ENCODE peak calls at places on chromosomes 7 and 10, in five cellular contexts. N is testis, C is A549, O is thyroid gland, M is suprapubic skin. B is an unnamed sample.

GRCh38 chr10:3976171-3976570 is 191.2 kb upstream of the KLF6 start:
- DNase-seq in N (no peak), M (no peak), O (no peak), C (no peak), B (no peak)

GRCh38 chr7:77327067-77327931 is 88.8 kb downstream of the GSAP start:
- DNase-seq in N (peak; percentile 49), C (no peak), O (peak; percentile 88), M (no peak), B (peak; percentile 55)

GRCh38 chr10:132722391-132722790 is 63.6 kb downstream of the NKX6-2 start:
- DNase-seq in C (no peak), M (no peak), O (no peak), N (no peak), B (no peak)

GRCh38 chr10:87685832-87686589 is 26.3 kb downstream of the PAPSS2 start:
- DNase-seq in O (no peak), C (no peak), N (no peak), M (no peak), B (no peak)

GRCh38 chr10:35208536-35208935 is 81.9 kb downstream of the CREM start:
- DNase-seq in N (no peak), O (no peak), C (no peak), M (no peak), B (no peak)

GRCh38 chr10:92076722-92077121 is 153.2 kb downstream of the BTAF1 start:
- DNase-seq in C (no peak), O (no peak), N (no peak), M (no peak), B (no peak)

GRCh38 chr10:121080324-121080807 is 229.2 kb downstream of the WDR11 start:
- DNase-seq in M (no peak), C (no peak), O (no peak), N (peak; percentile 37), B (no peak)

GRCh38 chr10:25966846-25967245 is 32.8 kb downstream of the MYO3A start:
- DNase-seq in M (no peak), C (no peak), O (no peak), N (no peak), B (no peak)

GRCh38 chr10:89235073-89235798 is 16.3 kb downstream of the LIPA start:
- DNase-seq in N (peak; percentile 29), C (no peak), O (peak; percentile 36), M (peak; percentile 93), B (no peak)

GRCh38 chr7:21869785-21870402 is 75.8 kb downstream of the CDCA7L start:
- DNase-seq in M (no peak), O (no peak), N (no peak), C (peak; percentile 14), B (no peak)

GRCh38 chr10:44696496-44696895 is 214.6 kb upstream of the TMEM72 start:
- DNase-seq in M (no peak), N (peak; percentile 17), C (no peak), O (no peak), B (no peak)

GRCh38 chr10:98301664-98302319 is 33.8 kb upstream of the LOXL4 start:
- DNase-seq in N (no peak), C (no peak), O (peak; percentile 25), M (peak; percentile 40), B (no peak)

GRCh38 chr7:128251337-128251736 is 10.3 kb downstream of the LEP start:
- DNase-seq in N (no peak), O (no peak), M (no peak), C (no peak), B (no peak)

GRCh38 chr7:87369216-87369615 is 23.8 kb downstream of the CROT start:
- DNase-seq in M (no peak), C (no peak), N (no peak), O (no peak), B (no peak)

GRCh38 chr7:138164804-138165203 is 88.5 kb downstream of the AKR1D1 start:
- DNase-seq in N (no peak), C (peak; percentile 9), M (no peak), O (no peak), B (no peak)

GRCh38 chr7:121447191-121447920 is 51.2 kb upstream of the FAM3C start:
- DNase-seq in N (peak; percentile 59), M (no peak), C (no peak), O (peak; percentile 8), B (no peak)

GRCh38 chr7:148819697-148820332 is 64.3 kb downstream of the EZH2 start:
- DNase-seq in M (no peak), O (no peak), N (no peak), C (no peak), B (no peak)

GRCh38 chr10:9613338-9613737 is 1404.3 kb upstream of the CELF2 start:
- DNase-seq in C (no peak), O (no peak), M (no peak), N (no peak), B (no peak)

GRCh38 chr10:78404296-78404695 is 370.6 kb downstream of the RPS24 start:
- DNase-seq in N (no peak), C (no peak), O (no peak), M (peak; percentile 52), B (no peak)

GRCh38 chr10:115604627-115605026 is 511.5 kb downstream of the ATRNL1 start:
- DNase-seq in O (no peak), M (no peak), C (no peak), N (no peak), B (no peak)

GRCh38 chr7:22639400-22639799 is 87.6 kb upstream of the IL6 start:
- DNase-seq in C (no peak), M (no peak), N (no peak), O (no peak), B (no peak)

GRCh38 chr7:101428093-101428866 is 65.6 kb downstream of the COL26A1 start:
- DNase-seq in N (no peak), M (no peak), C (no peak), O (no peak), B (no peak)

GRCh38 chr10:88538038-88538437 is 45.1 kb downstream of the RNLS start:
- DNase-seq in M (no peak), N (no peak), C (no peak), O (no peak), B (no peak)

GRCh38 chr10:58743466-58744115 is 230.9 kb downstream of the BICC1 start:
- DNase-seq in N (no peak), O (no peak), C (peak; percentile 37), M (no peak), B (no peak)

GRCh38 chr10:24944512-24945255 is 7.7 kb downstream of the PRTFDC1 start:
- DNase-seq in O (no peak), M (no peak), C (peak; percentile 79), N (no peak), B (peak; percentile 84)

GRCh38 chr7:129840757-129841156 is 112.0 kb downstream of the UBE2H start:
- DNase-seq in C (no peak), N (no peak), O (peak; percentile 56), M (no peak), B (no peak)

GRCh38 chr10:132417957-132418441 is 21.0 kb downstream of the PWWP2B start:
- DNase-seq in C (no peak), M (no peak), O (peak; percentile 68), N (no peak), B (no peak)

GRCh38 chr7:5594616-5595544 is 171.2 kb upstream of the TNRC18 start:
- DNase-seq in N (no peak), C (peak; percentile 57), M (no peak), O (no peak), B (no peak)
- TF ChIP-seq POLR2A in N (no peak), C (no peak), M (no peak), O (no peak), B (no peak)

DNA sequence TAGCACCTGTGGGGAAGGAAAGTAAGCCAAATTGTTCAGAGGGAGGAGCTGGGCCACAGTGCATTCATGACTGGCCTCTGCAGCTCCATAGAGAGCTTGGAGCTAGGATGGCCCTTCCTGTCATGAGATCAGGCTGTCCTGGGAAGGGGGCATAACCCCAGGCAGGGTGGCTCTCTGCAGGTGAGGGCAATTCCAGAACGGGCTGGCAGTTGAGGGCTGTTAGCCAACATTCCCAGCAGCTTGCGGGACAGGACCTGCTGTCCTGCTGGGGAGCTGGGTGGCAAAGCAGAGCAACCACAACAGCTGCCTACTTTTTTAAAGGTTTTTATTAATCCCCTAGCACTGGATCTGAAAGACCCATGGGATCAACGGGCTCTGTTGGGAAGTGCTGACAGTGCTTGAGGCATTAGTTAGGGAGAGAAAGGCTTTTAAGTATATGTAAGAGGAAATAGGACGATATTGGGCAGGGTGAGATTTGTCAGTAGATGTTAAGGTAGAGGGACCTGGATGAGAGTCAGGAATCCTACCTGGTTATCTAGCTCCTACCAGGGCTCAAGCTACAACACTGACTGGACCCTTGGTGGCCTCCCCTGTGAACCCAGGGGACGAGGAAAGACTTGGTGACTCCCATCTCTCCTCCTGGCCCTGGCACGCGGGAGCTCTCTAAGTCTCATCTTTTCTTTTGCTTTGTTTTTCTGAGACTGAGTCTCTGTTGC is 77.8 kb downstream of the NAMPT start:
- DNase-seq in N (no peak), M (no peak), O (no peak), C (no peak), B (no peak)
- H3K27ac ChIP-seq in N (no peak overlapping the region), M (no peak overlapping the region), O (no peak overlapping the region), C (no peak overlapping the region), B (no peak overlapping the region)

DNA sequence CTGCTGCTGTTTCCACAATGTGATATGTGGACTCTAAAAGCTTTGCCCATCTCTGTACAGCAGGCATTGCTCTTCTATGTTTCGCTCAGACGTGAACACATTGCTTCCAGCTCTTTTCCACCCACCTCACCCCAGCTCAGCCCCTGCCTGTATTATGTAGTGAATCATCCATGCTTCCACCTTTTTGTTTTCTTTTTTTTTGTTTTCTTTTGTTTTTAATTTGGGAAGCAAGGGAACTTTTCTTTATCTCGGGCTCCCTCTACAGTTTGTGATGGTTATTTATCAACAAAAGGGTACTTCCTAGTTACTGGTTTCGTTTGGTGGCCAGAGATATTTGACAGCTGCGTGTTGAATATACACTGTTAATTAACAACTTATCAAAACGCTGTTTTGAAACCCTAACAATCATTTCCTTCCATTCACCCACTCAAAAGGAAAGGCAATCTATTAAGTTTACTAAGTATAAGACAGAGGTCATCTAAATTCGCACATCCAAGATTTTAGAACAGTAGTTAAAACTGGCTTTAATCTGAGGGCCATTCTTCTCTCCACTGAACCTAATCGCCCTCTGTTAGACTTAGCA is 127.9 kb upstream of the STK17A start:
- DNase-seq in N (no peak), M (no peak), O (no peak), C (peak; percentile 22), B (no peak)
- TF ChIP-seq CTCF in N (no peak), M (no peak), O (no peak), C (peak; percentile 59), B (peak; percentile 21)

DNA sequence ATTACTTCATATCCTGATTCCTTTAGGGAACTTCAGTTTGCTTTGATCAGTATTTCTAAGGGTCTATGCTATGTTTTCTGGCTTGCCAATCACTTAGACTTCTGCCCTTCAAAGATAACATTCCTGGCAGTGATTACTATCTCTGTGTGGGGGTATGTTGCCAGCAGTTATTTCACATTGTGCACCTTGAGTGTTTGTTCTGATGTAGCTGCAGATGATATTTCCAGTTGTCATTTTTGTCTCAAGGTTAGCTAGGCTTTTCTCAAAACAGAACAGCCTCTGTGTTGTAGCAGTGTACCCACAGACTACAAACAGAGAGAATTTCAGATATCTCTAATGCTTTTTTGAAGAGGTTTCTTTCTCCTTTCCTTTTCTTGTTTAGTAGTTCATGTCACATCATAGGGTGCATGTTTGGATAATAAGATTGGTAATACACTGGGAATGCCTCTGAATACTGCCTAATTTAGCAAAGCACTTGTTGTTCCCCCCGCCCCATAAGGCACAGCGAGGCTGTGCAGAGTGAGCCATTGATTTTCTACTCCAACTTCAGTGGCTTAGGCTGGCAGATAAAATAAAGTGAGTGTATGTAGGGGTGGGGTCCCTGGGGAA is 134.7 kb upstream of the AGR3 start:
- DNase-seq in C (no peak), N (no peak), O (no peak), M (no peak), B (no peak)
- TF ChIP-seq POLR2A in C (no peak), N (no peak), O (no peak), M (no peak), B (no peak)